ENCODE peak calls at places on chromosome 13, in ten cellular contexts. R is stimulated activated CD8-positive, alpha-beta memory T cell treated with anti-CD3 and anti-CD28 coated beads, Interleukin-7, amount 100 ng/mL, for 24 hours; J is activated naive CD4-positive, alpha-beta T cell treated with anti-CD3 and anti-CD28 coated beads for 36 hours; V is AG20443; Y is HEK293T; U is HCT116; G is C1 segment of cervical spinal cord; E is Daoy; Z is activated CD8-positive, alpha-beta memory T cell treated with anti-CD3 and anti-CD28 coated beads for 24 hours; L is NCI-H748 treated with DMSO at 0.1 percent for 48 hours. C is an unnamed sample.

GRCh38 chr13:41588899-41589298 is 131.5 kb downstream of the RGCC start:
- DNase-seq in R (peak; percentile 9), J (peak; percentile 57), V (peak; percentile 79), Y (no peak), U (peak; percentile 8), G (no peak), E (peak; percentile 67), Z (no peak), L (no peak), C (no peak)

GRCh38 chr13:34748078-34748477 is 194.0 kb upstream of the NBEA start:
- DNase-seq in R (no peak), J (no peak), V (peak; percentile 76), Y (no peak), U (no peak), G (no peak), E (no peak), Z (no peak), L (no peak), C (no peak)

GRCh38 chr13:49649244-49649962 is 21.1 kb downstream of the ARL11 start:
- DNase-seq in R (no peak), J (no peak), V (peak; percentile 50), Y (no peak), U (no peak), G (no peak), E (no peak), Z (no peak), L (peak; percentile 4), C (no peak)

GRCh38 chr13:72686766-72687165 is 40.7 kb downstream of the MZT1 start:
- DNase-seq in R (no peak), J (no peak), V (no peak), Y (no peak), U (no peak), G (no peak), E (no peak), Z (no peak), L (no peak), C (no peak)

GRCh38 chr13:110354209-110354627 is 47.1 kb downstream of the COL4A2 start:
- DNase-seq in R (no peak), J (no peak), V (no peak), Y (no peak), U (no peak), G (no peak), E (no peak), Z (no peak), L (no peak), C (no peak)

GRCh38 chr13:67844544-67844943 is 614.4 kb upstream of the PCDH9 start:
- DNase-seq in R (no peak), J (no peak), V (no peak), Y (no peak), U (no peak), G (no peak), E (no peak), Z (no peak), L (no peak), C (no peak)

GRCh38 chr13:22961835-22962537 is 218.8 kb upstream of the SGCG start:
- DNase-seq in R (no peak), J (no peak), V (no peak), Y (no peak), U (no peak), G (no peak), E (no peak), Z (peak; percentile 21), L (no peak), C (no peak)

GRCh38 chr13:98214707-98215106 is 37.6 kb upstream of the RNF113B start:
- DNase-seq in R (no peak), J (no peak), V (no peak), Y (no peak), U (peak; percentile 6), G (no peak), E (no peak), Z (no peak), L (no peak), C (no peak)